ENCODE peak calls at places on chromosomes 6 and 20, in six cellular contexts. One of them, this sample, is unnamed. For H3K4me1 and H3K27me3, the result is how much of the 10 kb centered on the place peaks cover.

GRCh38 chr6:26020983-26021349 is 58.4 kb downstream of the TRIM38 start:
- DNase-seq in hepatocyte: peak
- DNase-seq in Peyer's patch: peak
- DNase-seq in lower lobe of right lung: peak
- DNase-seq in right cardiac atrium: peak
- DNase-seq in ovary: peak
- DNase-seq in this sample: no peak

GRCh38 chr6:32139590-32139989 is 9.5 kb upstream of the FKBPL start:
- DNase-seq in hepatocyte: no peak
- DNase-seq in Peyer's patch: no peak
- DNase-seq in lower lobe of right lung: no peak
- DNase-seq in right cardiac atrium: no peak
- DNase-seq in ovary: peak
- DNase-seq in this sample: no peak

GRCh38 chr20:37336369-37337207 is 9.4 kb upstream of the SRC start:
- DNase-seq in hepatocyte: peak
- DNase-seq in Peyer's patch: peak
- DNase-seq in lower lobe of right lung: peak
- DNase-seq in right cardiac atrium: peak
- DNase-seq in ovary: peak
- DNase-seq in this sample: no peak

GRCh38 chr6:136037885-136038460 is 186.5 kb downstream of the PDE7B start:
- DNase-seq in hepatocyte: peak
- DNase-seq in Peyer's patch: no peak
- DNase-seq in lower lobe of right lung: no peak
- DNase-seq in right cardiac atrium: peak
- DNase-seq in ovary: peak
- DNase-seq in this sample: no peak

GRCh38 chr6:157648561-157648960 is 174.5 kb upstream of the SNX9 start:
- DNase-seq in hepatocyte: no peak
- DNase-seq in Peyer's patch: no peak
- DNase-seq in lower lobe of right lung: no peak
- DNase-seq in right cardiac atrium: no peak
- DNase-seq in ovary: no peak
- DNase-seq in this sample: no peak

GRCh38 chr6:48560408-48560807 is 449.4 kb upstream of the PTCHD4 start:
- DNase-seq in hepatocyte: peak
- DNase-seq in Peyer's patch: no peak
- DNase-seq in lower lobe of right lung: no peak
- DNase-seq in right cardiac atrium: no peak
- DNase-seq in ovary: no peak
- DNase-seq in this sample: no peak

GRCh38 chr6:159311618-159312017 is 142.4 kb downstream of the FNDC1 start:
- DNase-seq in hepatocyte: no peak
- DNase-seq in Peyer's patch: no peak
- DNase-seq in lower lobe of right lung: no peak
- DNase-seq in right cardiac atrium: no peak
- DNase-seq in ovary: no peak
- DNase-seq in this sample: no peak

GRCh38 chr6:163926642-163927041 is 512.1 kb downstream of the QKI start:
- DNase-seq in hepatocyte: no peak
- DNase-seq in Peyer's patch: no peak
- DNase-seq in lower lobe of right lung: no peak
- DNase-seq in right cardiac atrium: peak
- DNase-seq in ovary: no peak
- DNase-seq in this sample: no peak

GRCh38 chr6:111922454-111923297 is 49.4 kb upstream of the FYN start:
- DNase-seq in hepatocyte: no peak
- DNase-seq in Peyer's patch: no peak
- DNase-seq in lower lobe of right lung: no peak
- DNase-seq in right cardiac atrium: no peak
- DNase-seq in ovary: no peak
- DNase-seq in this sample: no peak

GRCh38 chr6:3382399-3383279 is 74.2 kb downstream of the SLC22A23 start:
- DNase-seq in hepatocyte: peak
- DNase-seq in Peyer's patch: peak
- DNase-seq in lower lobe of right lung: no peak
- DNase-seq in right cardiac atrium: no peak
- DNase-seq in ovary: no peak
- DNase-seq in this sample: no peak

GRCh38 chr6:36599791-36600209 is 5.6 kb downstream of the SRSF3 start:
- DNase-seq in hepatocyte: peak
- DNase-seq in Peyer's patch: peak
- DNase-seq in lower lobe of right lung: peak
- DNase-seq in right cardiac atrium: no peak
- DNase-seq in ovary: peak
- DNase-seq in this sample: peak

GRCh38 chr20:41701596-41702350 is 83.6 kb upstream of the CHD6 start:
- DNase-seq in hepatocyte: no peak
- DNase-seq in Peyer's patch: no peak
- DNase-seq in lower lobe of right lung: no peak
- DNase-seq in right cardiac atrium: no peak
- DNase-seq in ovary: no peak
- DNase-seq in this sample: no peak

GRCh38 chr20:35279533-35280174 is 1.7 kb upstream of the MMP24OS start:
- DNase-seq in hepatocyte: no peak
- DNase-seq in Peyer's patch: no peak
- DNase-seq in lower lobe of right lung: no peak
- DNase-seq in right cardiac atrium: no peak
- DNase-seq in ovary: no peak
- DNase-seq in this sample: no peak

GRCh38 chr20:59784365-59785117 is 148.9 kb downstream of the SYCP2 start:
- DNase-seq in hepatocyte: no peak
- DNase-seq in Peyer's patch: no peak
- DNase-seq in lower lobe of right lung: no peak
- DNase-seq in right cardiac atrium: no peak
- DNase-seq in ovary: no peak
- DNase-seq in this sample: no peak

GRCh38 chr20:32823078-32823477 is 3.3 kb downstream of the MAPRE1 start:
- DNase-seq in hepatocyte: peak
- DNase-seq in Peyer's patch: no peak
- DNase-seq in lower lobe of right lung: no peak
- DNase-seq in right cardiac atrium: no peak
- DNase-seq in ovary: no peak
- DNase-seq in this sample: no peak

GRCh38 chr6:31114540-31114876 is at the start of gene PSORS1C1:
- DNase-seq in hepatocyte: peak
- DNase-seq in Peyer's patch: peak
- DNase-seq in lower lobe of right lung: peak
- DNase-seq in right cardiac atrium: peak
- DNase-seq in ovary: peak
- DNase-seq in this sample: no peak

GRCh38 chr20:3901028-3901746 is 12.0 kb downstream of the PANK2 start:
- DNase-seq in hepatocyte: no peak
- DNase-seq in Peyer's patch: no peak
- DNase-seq in lower lobe of right lung: no peak
- DNase-seq in right cardiac atrium: no peak
- DNase-seq in ovary: no peak
- DNase-seq in this sample: no peak
- H3K4me1 ChIP-seq in hepatocyte: under half
- H3K4me1 ChIP-seq in Peyer's patch: under half
- H3K4me1 ChIP-seq in lower lobe of right lung: half or more
- H3K4me1 ChIP-seq in right cardiac atrium: under half
- H3K4me1 ChIP-seq in ovary: under half
- H3K4me1 ChIP-seq in this sample: half or more

DNA sequence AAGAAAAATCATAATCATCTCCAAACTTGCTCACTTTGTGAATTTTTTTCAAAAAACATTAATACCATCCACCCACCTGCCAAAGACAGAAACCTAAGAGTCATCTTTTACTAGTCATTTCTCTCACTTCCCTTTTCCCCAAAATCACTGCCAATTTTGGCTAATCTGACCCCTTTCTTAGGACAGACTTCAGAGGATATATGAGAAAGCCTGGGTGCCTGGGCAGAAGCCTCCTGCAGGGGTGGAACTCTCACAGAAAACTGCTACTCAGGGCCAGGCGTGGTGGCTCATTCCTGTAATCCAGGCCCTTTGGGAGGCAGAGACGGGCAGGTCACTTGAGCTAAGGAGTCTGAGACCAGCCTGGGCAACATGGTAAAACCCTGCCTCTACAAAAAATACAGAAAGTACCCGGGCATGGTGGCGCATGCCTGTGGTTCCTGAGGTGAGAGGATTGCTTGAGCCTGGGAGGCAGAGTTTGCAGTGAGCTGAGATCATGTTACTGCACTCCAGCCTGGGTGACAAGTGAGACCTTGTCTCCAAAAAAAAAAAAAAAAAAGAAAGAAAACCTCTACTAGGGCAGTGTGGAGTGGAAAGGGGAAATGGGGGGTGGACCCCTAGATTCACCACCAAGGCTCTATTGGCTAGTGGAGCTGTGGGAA is 3.8 kb downstream of the DEK start:
- DNase-seq in hepatocyte: no peak
- DNase-seq in Peyer's patch: no peak
- DNase-seq in lower lobe of right lung: peak
- DNase-seq in right cardiac atrium: peak
- DNase-seq in ovary: no peak
- DNase-seq in this sample: no peak
- H3K27ac ChIP-seq in hepatocyte: no peak
- H3K27ac ChIP-seq in Peyer's patch: no peak
- H3K27ac ChIP-seq in lower lobe of right lung: peak
- H3K27ac ChIP-seq in right cardiac atrium: peak
- H3K27ac ChIP-seq in ovary: no peak
- H3K27ac ChIP-seq in this sample: no peak

GRCh38 chr6:18265787-18266523 is 1.6 kb upstream of the DEK start:
- DNase-seq in hepatocyte: no peak
- DNase-seq in Peyer's patch: no peak
- DNase-seq in lower lobe of right lung: no peak
- DNase-seq in right cardiac atrium: peak
- DNase-seq in ovary: no peak
- DNase-seq in this sample: no peak

GRCh38 chr6:18269717-18270116 is 5.4 kb upstream of the DEK start:
- DNase-seq in hepatocyte: no peak
- DNase-seq in Peyer's patch: no peak
- DNase-seq in lower lobe of right lung: no peak
- DNase-seq in right cardiac atrium: no peak
- DNase-seq in ovary: no peak
- DNase-seq in this sample: no peak

GRCh38 chr6:18270216-18270615 is 5.9 kb upstream of the DEK start:
- DNase-seq in hepatocyte: no peak
- DNase-seq in Peyer's patch: no peak
- DNase-seq in lower lobe of right lung: no peak
- DNase-seq in right cardiac atrium: no peak
- DNase-seq in ovary: no peak
- DNase-seq in this sample: no peak

GRCh38 chr6:18266524-18266908 is 2.2 kb upstream of the DEK start:
- DNase-seq in hepatocyte: no peak
- DNase-seq in Peyer's patch: no peak
- DNase-seq in lower lobe of right lung: no peak
- DNase-seq in right cardiac atrium: peak
- DNase-seq in ovary: no peak
- DNase-seq in this sample: no peak

GRCh38 chr6:18269253-18269652 is 4.9 kb upstream of the DEK start:
- DNase-seq in hepatocyte: no peak
- DNase-seq in Peyer's patch: no peak
- DNase-seq in lower lobe of right lung: no peak
- DNase-seq in right cardiac atrium: no peak
- DNase-seq in ovary: no peak
- DNase-seq in this sample: peak
- H3K27me3 ChIP-seq in hepatocyte: under half
- H3K27me3 ChIP-seq in Peyer's patch: under half
- H3K27me3 ChIP-seq in lower lobe of right lung: under half
- H3K27me3 ChIP-seq in right cardiac atrium: under half
- H3K27me3 ChIP-seq in ovary: under half
- H3K27me3 ChIP-seq in this sample: under half

DNA sequence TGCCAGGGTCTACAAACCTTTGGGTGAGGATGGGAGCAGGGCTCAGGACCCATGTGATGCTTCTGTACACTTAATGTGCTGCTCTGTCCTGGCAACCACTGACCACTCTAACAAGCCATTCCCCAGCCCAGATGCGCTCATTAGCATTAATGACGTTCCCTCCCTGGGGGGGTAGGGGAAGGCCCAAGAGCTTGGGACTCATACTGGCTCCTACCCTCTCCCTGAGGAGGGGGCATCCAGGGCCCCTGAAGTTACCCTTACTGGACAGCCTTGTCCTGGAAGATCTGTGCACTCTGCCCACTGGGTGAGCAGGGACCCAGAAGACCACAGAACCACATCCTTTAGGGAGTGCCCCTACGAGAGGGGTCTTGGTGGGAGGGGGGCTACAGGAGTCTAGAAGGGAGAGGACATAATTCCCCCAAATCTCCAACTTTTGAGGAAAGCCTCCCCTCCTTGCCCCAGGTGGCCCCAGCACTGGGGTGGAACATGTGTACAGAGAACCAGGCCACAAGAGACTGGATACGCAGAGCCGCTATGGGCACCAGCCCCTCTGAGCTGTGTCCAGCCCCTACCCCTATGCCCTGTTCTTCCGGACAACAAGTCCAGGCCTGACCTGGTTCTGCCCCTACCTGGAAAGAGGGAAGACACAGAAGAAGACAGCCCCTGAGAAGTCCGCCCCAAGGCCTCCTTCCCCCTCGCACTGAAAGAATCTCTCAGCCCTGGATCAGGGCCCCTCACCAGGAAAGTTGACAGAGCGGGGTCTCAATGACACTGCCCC is 1.4 kb downstream of the TEAD3 start:
- DNase-seq in hepatocyte: no peak
- DNase-seq in Peyer's patch: no peak
- DNase-seq in lower lobe of right lung: no peak
- DNase-seq in right cardiac atrium: no peak
- DNase-seq in ovary: no peak
- DNase-seq in this sample: no peak
- H3K4me1 ChIP-seq in hepatocyte: half or more
- H3K4me1 ChIP-seq in Peyer's patch: under half
- H3K4me1 ChIP-seq in lower lobe of right lung: half or more
- H3K4me1 ChIP-seq in right cardiac atrium: under half
- H3K4me1 ChIP-seq in ovary: under half
- H3K4me1 ChIP-seq in this sample: under half

This sample was measured in CD4-positive, alpha-beta memory T cell.